ENCODE peak calls at places on chromosome 22, in six cellular contexts. One of them, this sample, is unnamed.

GRCh38 chr22:22458387-22458786 is 50.2 kb downstream of the ZNF280B start:
- DNase-seq in osteoblast: no peak
- DNase-seq in body of pancreas: no peak
- DNase-seq in H9: no peak
- DNase-seq in lower lobe of right lung: no peak
- DNase-seq in aorta: no peak
- DNase-seq in this sample: no peak

GRCh38 chr22:46619240-46619829 is 851 bp upstream of the GRAMD4 start:
- DNase-seq in aorta: peak
- DNase-seq in osteoblast: no peak
- DNase-seq in lower lobe of right lung: no peak
- DNase-seq in H9: no peak
- DNase-seq in body of pancreas: no peak
- DNase-seq in this sample: no peak

GRCh38 chr22:26066534-26066933 is 102.7 kb upstream of the SEZ6L start:
- DNase-seq in osteoblast: no peak
- DNase-seq in H9: peak
- DNase-seq in aorta: no peak
- DNase-seq in lower lobe of right lung: no peak
- DNase-seq in body of pancreas: no peak
- DNase-seq in this sample: no peak

GRCh38 chr22:33210129-33210784 is 152.1 kb upstream of the SYN3 start:
- DNase-seq in lower lobe of right lung: no peak
- DNase-seq in body of pancreas: peak
- DNase-seq in H9: peak
- DNase-seq in osteoblast: peak
- DNase-seq in aorta: no peak
- DNase-seq in this sample: no peak

GRCh38 chr22:49936973-49937757 is 18.7 kb downstream of the CRELD2 start:
- DNase-seq in lower lobe of right lung: no peak
- DNase-seq in osteoblast: no peak
- DNase-seq in body of pancreas: no peak
- DNase-seq in aorta: no peak
- DNase-seq in H9: no peak
- DNase-seq in this sample: no peak

GRCh38 chr22:34886812-34887211 is 179.1 kb upstream of the ISX start:
- DNase-seq in body of pancreas: no peak
- DNase-seq in lower lobe of right lung: no peak
- DNase-seq in osteoblast: no peak
- DNase-seq in H9: no peak
- DNase-seq in aorta: no peak
- DNase-seq in this sample: no peak

GRCh38 chr22:37843746-37844089 is 416 bp downstream of the ANKRD54 start:
- DNase-seq in body of pancreas: no peak
- DNase-seq in H9: no peak
- DNase-seq in lower lobe of right lung: no peak
- DNase-seq in osteoblast: peak
- DNase-seq in aorta: peak
- DNase-seq in this sample: no peak

GRCh38 chr22:17199131-17199731 is 20.0 kb downstream of the ADA2 start:
- DNase-seq in aorta: no peak
- DNase-seq in body of pancreas: peak
- DNase-seq in osteoblast: peak
- DNase-seq in lower lobe of right lung: no peak
- DNase-seq in H9: peak
- DNase-seq in this sample: no peak

GRCh38 chr22:37166675-37167066 is 17.0 kb upstream of the IL2RB start:
- DNase-seq in lower lobe of right lung: peak
- DNase-seq in osteoblast: peak
- DNase-seq in H9: peak
- DNase-seq in aorta: peak
- DNase-seq in body of pancreas: peak
- DNase-seq in this sample: peak

GRCh38 chr22:47357493-47357892 is 595.0 kb downstream of the TBC1D22A start:
- DNase-seq in H9: no peak
- DNase-seq in body of pancreas: no peak
- DNase-seq in lower lobe of right lung: no peak
- DNase-seq in osteoblast: no peak
- DNase-seq in aorta: no peak
- DNase-seq in this sample: no peak

GRCh38 chr22:45834241-45834640 is 142.7 kb downstream of the WNT7B start:
- DNase-seq in aorta: no peak
- DNase-seq in body of pancreas: no peak
- DNase-seq in lower lobe of right lung: no peak
- DNase-seq in osteoblast: no peak
- DNase-seq in H9: no peak
- DNase-seq in this sample: no peak

GRCh38 chr22:30270841-30271240 is 4.2 kb upstream of the OSM start:
- DNase-seq in H9: no peak
- DNase-seq in body of pancreas: peak
- DNase-seq in lower lobe of right lung: peak
- DNase-seq in osteoblast: peak
- DNase-seq in aorta: no peak
- DNase-seq in this sample: peak

GRCh38 chr22:49462795-49463194 is 364.9 kb downstream of the BRD1 start:
- DNase-seq in aorta: peak
- DNase-seq in H9: no peak
- DNase-seq in osteoblast: peak
- DNase-seq in lower lobe of right lung: no peak
- DNase-seq in body of pancreas: peak
- DNase-seq in this sample: no peak

GRCh38 chr22:23138584-23139469 is 3.0 kb downstream of the RSPH14 start:
- DNase-seq in body of pancreas: no peak
- DNase-seq in H9: no peak
- DNase-seq in aorta: no peak
- DNase-seq in lower lobe of right lung: no peak
- DNase-seq in osteoblast: no peak
- DNase-seq in this sample: no peak

GRCh38 chr22:36790648-36791047 is 14.7 kb upstream of the IFT27 start:
- DNase-seq in aorta: no peak
- DNase-seq in body of pancreas: no peak
- DNase-seq in osteoblast: no peak
- DNase-seq in lower lobe of right lung: no peak
- DNase-seq in H9: no peak
- DNase-seq in this sample: no peak

GRCh38 chr22:35510481-35510934 is 30.1 kb upstream of the RASD2 start:
- DNase-seq in osteoblast: no peak
- DNase-seq in lower lobe of right lung: no peak
- DNase-seq in aorta: no peak
- DNase-seq in body of pancreas: no peak
- DNase-seq in H9: no peak
- DNase-seq in this sample: peak

GRCh38 chr22:49950396-49950994 is 10.1 kb upstream of the PIM3 start:
- DNase-seq in osteoblast: no peak
- DNase-seq in lower lobe of right lung: peak
- DNase-seq in body of pancreas: no peak
- DNase-seq in H9: no peak
- DNase-seq in aorta: no peak
- DNase-seq in this sample: no peak

GRCh38 chr22:46769191-46769675 is 6.8 kb downstream of the TBC1D22A start:
- DNase-seq in body of pancreas: peak
- DNase-seq in aorta: peak
- DNase-seq in osteoblast: no peak
- DNase-seq in H9: no peak
- DNase-seq in lower lobe of right lung: peak
- DNase-seq in this sample: no peak

GRCh38 chr22:47623740-47624103 is 861.3 kb downstream of the TBC1D22A start:
- DNase-seq in osteoblast: no peak
- DNase-seq in aorta: no peak
- DNase-seq in H9: no peak
- DNase-seq in body of pancreas: no peak
- DNase-seq in lower lobe of right lung: no peak
- DNase-seq in this sample: no peak

GRCh38 chr22:36722055-36722454 is 18.5 kb upstream of the CACNG2 start:
- DNase-seq in aorta: no peak
- DNase-seq in body of pancreas: no peak
- DNase-seq in lower lobe of right lung: no peak
- DNase-seq in osteoblast: no peak
- DNase-seq in H9: no peak
- DNase-seq in this sample: no peak

GRCh38 chr22:19644314-19645223 is 69.7 kb upstream of the SEPTIN5 start:
- DNase-seq in osteoblast: peak
- DNase-seq in H9: peak
- DNase-seq in aorta: peak
- DNase-seq in lower lobe of right lung: no peak
- DNase-seq in body of pancreas: no peak
- DNase-seq in this sample: no peak

GRCh38 chr22:28874061-28874460 is 9.3 kb upstream of the ZNRF3 start:
- DNase-seq in H9: no peak
- DNase-seq in aorta: no peak
- DNase-seq in body of pancreas: no peak
- DNase-seq in osteoblast: no peak
- DNase-seq in lower lobe of right lung: no peak
- DNase-seq in this sample: no peak

GRCh38 chr22:33270596-33270995 is 212.4 kb upstream of the SYN3 start:
- DNase-seq in body of pancreas: no peak
- DNase-seq in H9: no peak
- DNase-seq in lower lobe of right lung: no peak
- DNase-seq in aorta: no peak
- DNase-seq in osteoblast: no peak
- DNase-seq in this sample: no peak

GRCh38 chr22:35593885-35594470 is 23.2 kb downstream of the MB start:
- DNase-seq in body of pancreas: no peak
- DNase-seq in lower lobe of right lung: no peak
- DNase-seq in H9: no peak
- DNase-seq in aorta: peak
- DNase-seq in osteoblast: peak
- DNase-seq in this sample: no peak

GRCh38 chr22:38699784-38700183 is 959 bp downstream of the JOSD1 start:
- DNase-seq in aorta: no peak
- DNase-seq in osteoblast: no peak
- DNase-seq in lower lobe of right lung: no peak
- DNase-seq in body of pancreas: no peak
- DNase-seq in H9: no peak
- DNase-seq in this sample: no peak

GRCh38 chr22:41343717-41344116 is 38.0 kb upstream of the TEF start:
- DNase-seq in lower lobe of right lung: no peak
- DNase-seq in osteoblast: peak
- DNase-seq in body of pancreas: no peak
- DNase-seq in H9: no peak
- DNase-seq in aorta: no peak
- DNase-seq in this sample: no peak

GRCh38 chr22:41347066-41347859 is 34.5 kb upstream of the TEF start:
- DNase-seq in H9: no peak
- DNase-seq in lower lobe of right lung: no peak
- DNase-seq in aorta: no peak
- DNase-seq in body of pancreas: peak
- DNase-seq in osteoblast: peak
- DNase-seq in this sample: no peak

GRCh38 chr22:41343300-41343699 is 38.4 kb upstream of the TEF start:
- DNase-seq in osteoblast: no peak
- DNase-seq in H9: no peak
- DNase-seq in body of pancreas: no peak
- DNase-seq in lower lobe of right lung: no peak
- DNase-seq in aorta: no peak
- DNase-seq in this sample: no peak

GRCh38 chr22:41344189-41344788 is 37.5 kb upstream of the TEF start:
- DNase-seq in osteoblast: peak
- DNase-seq in aorta: no peak
- DNase-seq in lower lobe of right lung: no peak
- DNase-seq in body of pancreas: no peak
- DNase-seq in H9: no peak
- DNase-seq in this sample: no peak

GRCh38 chr22:41345807-41346335 is 35.9 kb upstream of the TEF start:
- DNase-seq in aorta: no peak
- DNase-seq in lower lobe of right lung: no peak
- DNase-seq in body of pancreas: no peak
- DNase-seq in H9: no peak
- DNase-seq in osteoblast: peak
- DNase-seq in this sample: no peak
- H3K27ac ChIP-seq in aorta: no peak
- H3K27ac ChIP-seq in lower lobe of right lung: no peak
- H3K27ac ChIP-seq in body of pancreas: no peak
- H3K27ac ChIP-seq in H9: no peak
- H3K27ac ChIP-seq in osteoblast: no peak
- H3K27ac ChIP-seq in this sample: no peak

DNA sequence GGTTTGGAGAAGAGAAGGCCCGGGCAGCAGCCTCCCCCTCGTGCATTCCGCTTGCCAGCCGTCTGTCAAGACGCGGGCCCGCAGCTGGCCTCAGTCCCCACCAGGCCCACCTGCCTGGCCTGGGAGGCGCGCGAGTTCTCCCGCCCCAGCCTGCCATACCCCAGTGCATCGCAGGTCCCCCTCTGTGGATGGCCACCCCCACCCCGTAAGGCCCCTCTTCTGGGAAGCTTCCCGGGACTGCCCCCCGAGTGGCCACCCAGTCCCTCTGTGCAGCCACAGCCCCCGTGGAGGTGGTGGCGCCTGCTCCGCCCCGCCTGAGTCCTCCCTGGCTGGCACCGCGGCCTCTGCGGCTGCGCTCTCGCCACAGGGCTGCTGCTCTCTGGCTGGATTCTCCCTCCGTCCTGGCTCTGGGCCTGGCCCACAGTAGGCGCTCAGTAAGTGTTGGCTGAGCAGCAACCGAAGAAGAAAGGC is 74.0 kb upstream of the TCF20 start:
- DNase-seq in body of pancreas: no peak
- DNase-seq in osteoblast: peak
- DNase-seq in lower lobe of right lung: no peak
- DNase-seq in aorta: peak
- DNase-seq in H9: peak
- DNase-seq in this sample: peak
- H3K27ac ChIP-seq in body of pancreas: peak
- H3K27ac ChIP-seq in osteoblast: no peak
- H3K27ac ChIP-seq in lower lobe of right lung: peak
- H3K27ac ChIP-seq in aorta: no peak
- H3K27ac ChIP-seq in H9: no peak
- H3K27ac ChIP-seq in this sample: peak

GRCh38 chr22:24810043-24810749 is 4.2 kb downstream of the SGSM1 start:
- DNase-seq in body of pancreas: peak
- DNase-seq in H9: no peak
- DNase-seq in lower lobe of right lung: no peak
- DNase-seq in aorta: peak
- DNase-seq in osteoblast: peak
- DNase-seq in this sample: peak
- H3K27ac ChIP-seq in body of pancreas: no peak
- H3K27ac ChIP-seq in H9: no peak
- H3K27ac ChIP-seq in lower lobe of right lung: no peak
- H3K27ac ChIP-seq in aorta: no peak
- H3K27ac ChIP-seq in osteoblast: no peak
- H3K27ac ChIP-seq in this sample: peak

DNA sequence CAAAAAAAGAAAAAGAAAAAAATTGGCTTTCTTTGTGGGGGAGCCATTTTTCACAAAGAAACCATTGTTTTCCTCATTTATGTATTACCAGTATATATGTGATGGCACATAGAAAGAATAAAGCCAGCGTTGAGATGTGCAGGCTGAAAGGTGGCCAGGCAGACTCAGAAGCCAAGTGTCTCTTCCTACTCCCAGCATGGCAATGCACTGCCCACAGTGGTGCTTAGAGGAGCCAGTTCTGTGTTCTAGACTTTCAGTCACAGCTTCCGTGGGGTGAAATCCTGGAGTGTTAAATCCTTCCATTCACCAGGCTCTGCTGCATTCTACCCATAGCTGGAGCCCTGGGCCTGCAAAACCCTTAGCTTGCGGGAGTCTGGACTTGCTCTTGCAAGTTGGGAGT is 18.9 kb downstream of the SNAP29 start:
- DNase-seq in aorta: no peak
- DNase-seq in body of pancreas: no peak
- DNase-seq in H9: no peak
- DNase-seq in osteoblast: no peak
- DNase-seq in lower lobe of right lung: no peak
- DNase-seq in this sample: no peak
- H3K27ac ChIP-seq in aorta: no peak
- H3K27ac ChIP-seq in body of pancreas: no peak
- H3K27ac ChIP-seq in H9: no peak
- H3K27ac ChIP-seq in osteoblast: no peak
- H3K27ac ChIP-seq in lower lobe of right lung: no peak
- H3K27ac ChIP-seq in this sample: no peak

This sample was measured in caudate nucleus.